ENCODE peak calls at places on chromosomes 16 and 17, in seven cellular contexts. M is activated T-cell treated with anti-CD3 and anti-CD28 coated beads, Interleukin-2, amount 50 U/mL, for 4 hours; F is COR-L47; O is RCC 7860; P is anterior cingulate cortex; C is stimulated activated CD4-positive, alpha-beta T cell treated with anti-CD3 and anti-CD28 coated beads, Interleukin-2, amount 100 ng/mL, for 48 hours; R is NCI-H146. X is an unnamed sample.

GRCh38 chr16:67268136-67268579 is 11.2 kb upstream of the PLEKHG4 start:
- DNase-seq in M (no peak), F (no peak), O (peak; percentile 96), P (no peak), C (no peak), R (no peak), X (no peak)

GRCh38 chr17:48624544-48625501 is 1.3 kb downstream of the HOXB9 start:
- DNase-seq in M (no peak), F (peak; percentile 35), O (peak; percentile 50), P (no peak), C (no peak), R (peak; percentile 33), X (peak; percentile 27)

GRCh38 chr17:20988896-20989295 is 53.9 kb downstream of the USP22 start:
- DNase-seq in M (no peak), F (no peak), O (no peak), P (no peak), C (no peak), R (no peak), X (no peak)

GRCh38 chr16:51773491-51773890 is 622.4 kb upstream of the SALL1 start:
- DNase-seq in M (no peak), F (no peak), O (no peak), P (no peak), C (no peak), R (no peak), X (no peak)

GRCh38 chr17:51640108-51640622 is 379.8 kb downstream of the UTP18 start:
- DNase-seq in M (no peak), F (no peak), O (no peak), P (no peak), C (peak; percentile 4), R (peak; percentile 3), X (peak; percentile 34)

GRCh38 chr16:81885976-81886586 is 107.0 kb downstream of the PLCG2 start:
- DNase-seq in M (no peak), F (no peak), O (no peak), P (no peak), C (peak; percentile 14), R (peak; percentile 33), X (peak; percentile 18)

GRCh38 chr16:85428899-85429775 is 184.0 kb upstream of the GSE1 start:
- DNase-seq in M (no peak), F (no peak), O (no peak), P (no peak), C (no peak), R (no peak), X (no peak)

GRCh38 chr17:27456681-27457404 is 595 bp downstream of the KSR1 start:
- DNase-seq in M (no peak), F (no peak), O (no peak), P (peak; percentile 34), C (no peak), R (peak; percentile 68), X (no peak)

GRCh38 chr17:27751622-27752490 is 48.5 kb downstream of the NOS2 start:
- DNase-seq in M (no peak), F (no peak), O (no peak), P (no peak), C (no peak), R (no peak), X (no peak)

GRCh38 chr17:1491406-1492248 is 859 bp downstream of the MYO1C start:
- DNase-seq in M (no peak), F (no peak), O (no peak), P (no peak), C (no peak), R (peak; percentile 44), X (peak; percentile 8)

GRCh38 chr17:77320046-77320445 is 179.3 kb downstream of the SEC14L1 start:
- DNase-seq in M (no peak), F (no peak), O (no peak), P (no peak), C (no peak), R (no peak), X (no peak)

GRCh38 chr16:82993874-82994375 is 367.2 kb downstream of the CDH13 start:
- DNase-seq in M (no peak), F (no peak), O (no peak), P (no peak), C (no peak), R (no peak), X (no peak)

GRCh38 chr16:77302685-77303084 is 103.5 kb downstream of the SYCE1L start:
- DNase-seq in M (no peak), F (no peak), O (no peak), P (no peak), C (no peak), R (no peak), X (no peak)

GRCh38 chr17:36755586-36755985 is 154.2 kb downstream of the MRM1 start:
- DNase-seq in M (peak; percentile 26), F (peak; percentile 65), O (no peak), P (no peak), C (peak; percentile 37), R (peak; percentile 78), X (peak; percentile 39)

GRCh38 chr17:62681061-62681938 is 53.8 kb downstream of the MRC2 start:
- DNase-seq in M (no peak), F (no peak), O (no peak), P (no peak), C (no peak), R (no peak), X (no peak)

GRCh38 chr16:69440236-69440635 is 15.8 kb downstream of the CYB5B start:
- DNase-seq in M (no peak), F (no peak), O (no peak), P (no peak), C (no peak), R (no peak), X (no peak)

GRCh38 chr16:85613609-85614337 is 651 bp downstream of the GSE1 start:
- DNase-seq in M (no peak), F (peak; percentile 85), O (peak; percentile 41), P (peak; percentile 26), C (no peak), R (peak; percentile 76), X (peak; percentile 62)

GRCh38 chr16:77250395-77250794 is 51.2 kb downstream of the SYCE1L start:
- DNase-seq in M (no peak), F (no peak), O (no peak), P (no peak), C (no peak), R (no peak), X (no peak)

GRCh38 chr16:87207509-87207908 is 109.7 kb downstream of the C16orf95 start:
- DNase-seq in M (no peak), F (no peak), O (no peak), P (no peak), C (no peak), R (no peak), X (no peak)

GRCh38 chr17:65008877-65009276 is 47.7 kb downstream of the GNA13 start:
- DNase-seq in M (no peak), F (no peak), O (no peak), P (no peak), C (no peak), R (no peak), X (no peak)

GRCh38 chr16:49858200-49859129 is 2.6 kb upstream of the ZNF423 start:
- DNase-seq in M (peak; percentile 48), F (peak; percentile 31), O (no peak), P (peak; percentile 54), C (peak; percentile 35), R (peak; percentile 28), X (no peak)

GRCh38 chr17:49859991-49860953 is 12.4 kb upstream of the TAC4 start:
- DNase-seq in M (no peak), F (no peak), O (no peak), P (no peak), C (no peak), R (no peak), X (no peak)

GRCh38 chr17:10304758-10305300 is 68.0 kb downstream of the MYH13 start:
- DNase-seq in M (no peak), F (no peak), O (no peak), P (no peak), C (no peak), R (no peak), X (no peak)

GRCh38 chr17:2945299-2945698 is 118.1 kb downstream of the OR1D5 start:
- DNase-seq in M (no peak), F (no peak), O (no peak), P (no peak), C (no peak), R (no peak), X (no peak)

GRCh38 chr17:8285270-8286181 is 2.9 kb upstream of the RANGRF start:
- DNase-seq in M (no peak), F (no peak), O (no peak), P (no peak), C (no peak), R (no peak), X (no peak)

GRCh38 chr16:1612320-1613111 is at the start of gene CRAMP1:
- DNase-seq in M (no peak), F (no peak), O (no peak), P (no peak), C (peak; percentile 19), R (peak; percentile 41), X (no peak)

GRCh38 chr16:66604376-66605176 is at the start of gene CMTM3:
- DNase-seq in M (peak; percentile 69), F (peak; percentile 37), O (no peak), P (peak; percentile 41), C (peak; percentile 76), R (peak; percentile 66), X (peak; percentile 50)

GRCh38 chr16:6377956-6378355 is 954.7 kb upstream of the RBFOX1 start:
- DNase-seq in M (no peak), F (no peak), O (no peak), P (no peak), C (no peak), R (no peak), X (no peak)

GRCh38 chr17:47705536-47706481 is 11.8 kb downstream of the TBKBP1 start:
- DNase-seq in M (peak; percentile 56), F (no peak), O (no peak), P (no peak), C (no peak), R (no peak), X (no peak)

GRCh38 chr16:61887903-61888302 is 148.3 kb downstream of the CDH8 start:
- DNase-seq in M (no peak), F (no peak), O (peak; percentile 64), P (peak; percentile 8), C (no peak), R (no peak), X (no peak)

GRCh38 chr17:9969301-9969935 is 64.3 kb upstream of the RCVRN start:
- DNase-seq in M (no peak), F (no peak), O (no peak), P (no peak), C (no peak), R (no peak), X (no peak)

GRCh38 chr17:5413682-5414081 is 5.8 kb downstream of the NUP88 start:
- DNase-seq in M (no peak), F (no peak), O (peak; percentile 41), P (no peak), C (no peak), R (no peak), X (no peak)

GRCh38 chr16:13479549-13479948 is 440.4 kb upstream of the ERCC4 start:
- DNase-seq in M (no peak), F (no peak), O (no peak), P (no peak), C (no peak), R (no peak), X (no peak)

GRCh38 chr16:55207679-55208294 is 116.2 kb upstream of the IRX6 start:
- DNase-seq in M (no peak), F (no peak), O (no peak), P (no peak), C (no peak), R (no peak), X (no peak)